ENCODE peak calls at places on chromosomes 13 and 19, in eight cellular contexts. E, O, M, V, I, X, N and C are unnamed samples.

GRCh38 chr19:9940778-9941177 is 4.5 kb upstream of the OLFM2 start:
- DNase-seq in E (no peak), O (no peak), M (no peak), V (no peak), I (no peak), X (no peak), N (no peak), C (no peak)

GRCh38 chr19:461664-462551 is 1.1 kb upstream of the SHC2 start:
- DNase-seq in E (no peak), O (peak), M (peak), V (peak), I (no peak), X (no peak), N (no peak), C (peak)

GRCh38 chr13:40362502-40362901 is 303.9 kb downstream of the FOXO1 start:
- DNase-seq in E (no peak), O (no peak), M (no peak), V (no peak), I (no peak), X (no peak), N (no peak), C (no peak)

GRCh38 chr19:15048885-15049541 is at the start of gene CASP14:
- DNase-seq in E (no peak), O (no peak), M (no peak), V (no peak), I (no peak), X (no peak), N (no peak), C (no peak)

GRCh38 chr19:34317311-34317927 is 47.6 kb upstream of the GPI start:
- DNase-seq in E (no peak), O (peak), M (no peak), V (no peak), I (peak), X (no peak), N (no peak), C (peak)

GRCh38 chr19:57566396-57567256 is 7.0 kb upstream of the ZNF550 start:
- DNase-seq in E (no peak), O (peak), M (no peak), V (no peak), I (peak), X (peak), N (no peak), C (no peak)

GRCh38 chr19:44807652-44808462 is 1.0 kb upstream of the BCAM start:
- DNase-seq in E (no peak), O (peak), M (peak), V (peak), I (peak), X (no peak), N (no peak), C (peak)

GRCh38 chr19:18507727-18508440 is 14.0 kb downstream of the ELL start:
- DNase-seq in E (no peak), O (no peak), M (peak), V (no peak), I (peak), X (no peak), N (no peak), C (peak)

GRCh38 chr19:13208131-13208963 is 58.1 kb downstream of the IER2 start:
- DNase-seq in E (no peak), O (peak), M (no peak), V (peak), I (peak), X (peak), N (peak), C (peak)

GRCh38 chr13:39581177-39581576 is 21.8 kb downstream of the LHFPL6 start:
- DNase-seq in E (no peak), O (no peak), M (no peak), V (no peak), I (no peak), X (no peak), N (no peak), C (no peak)

GRCh38 chr19:35153701-35154534 is 617 bp upstream of the FXYD5 start:
- DNase-seq in E (no peak), O (peak), M (peak), V (peak), I (no peak), X (peak), N (peak), C (peak)